ENCODE peak calls at places on chromosome 18, in nine cellular contexts. One of them, this sample, is unnamed.

GRCh38 chr18:56565596-56566355 is 72.6 kb downstream of the TXNL1 start:
- DNase-seq in Peyer's patch: no peak
- DNase-seq in neural progenitor cell: no peak
- DNase-seq in heart left ventricle: no peak
- DNase-seq in WERI-Rb-1: peak
- DNase-seq in activated CD8-positive, alpha-beta T cell treated with anti-CD3 and anti-CD28 coated beads for 36 hours: no peak
- DNase-seq in mammary epithelial cell: no peak
- DNase-seq in neural crest cell: no peak
- DNase-seq in left ventricle myocardium inferior: no peak
- DNase-seq in this sample: no peak

GRCh38 chr18:61893304-61893970 is 630 bp upstream of the RNF152 start:
- DNase-seq in Peyer's patch: no peak
- DNase-seq in neural progenitor cell: peak
- DNase-seq in heart left ventricle: peak
- DNase-seq in WERI-Rb-1: peak
- DNase-seq in activated CD8-positive, alpha-beta T cell treated with anti-CD3 and anti-CD28 coated beads for 36 hours: peak
- DNase-seq in mammary epithelial cell: peak
- DNase-seq in neural crest cell: peak
- DNase-seq in left ventricle myocardium inferior: peak
- DNase-seq in this sample: peak

GRCh38 chr18:57906852-57907251 is 103.7 kb upstream of the ATP8B1 start:
- DNase-seq in Peyer's patch: no peak
- DNase-seq in neural progenitor cell: peak
- DNase-seq in heart left ventricle: no peak
- DNase-seq in WERI-Rb-1: peak
- DNase-seq in activated CD8-positive, alpha-beta T cell treated with anti-CD3 and anti-CD28 coated beads for 36 hours: no peak
- DNase-seq in mammary epithelial cell: peak
- DNase-seq in neural crest cell: no peak
- DNase-seq in left ventricle myocardium inferior: no peak
- DNase-seq in this sample: no peak

GRCh38 chr18:44080054-44080453 is 600.6 kb upstream of the SETBP1 start:
- DNase-seq in Peyer's patch: no peak
- DNase-seq in neural progenitor cell: no peak
- DNase-seq in heart left ventricle: no peak
- DNase-seq in WERI-Rb-1: no peak
- DNase-seq in activated CD8-positive, alpha-beta T cell treated with anti-CD3 and anti-CD28 coated beads for 36 hours: no peak
- DNase-seq in mammary epithelial cell: no peak
- DNase-seq in neural crest cell: no peak
- DNase-seq in left ventricle myocardium inferior: no peak
- DNase-seq in this sample: no peak

GRCh38 chr18:78240867-78241266 is 738.8 kb upstream of the SALL3 start:
- DNase-seq in Peyer's patch: no peak
- DNase-seq in neural progenitor cell: peak
- DNase-seq in heart left ventricle: no peak
- DNase-seq in WERI-Rb-1: peak
- DNase-seq in activated CD8-positive, alpha-beta T cell treated with anti-CD3 and anti-CD28 coated beads for 36 hours: no peak
- DNase-seq in mammary epithelial cell: no peak
- DNase-seq in neural crest cell: no peak
- DNase-seq in left ventricle myocardium inferior: no peak
- DNase-seq in this sample: no peak

GRCh38 chr18:22558945-22559385 is 141.2 kb upstream of the CTAGE1 start:
- DNase-seq in Peyer's patch: no peak
- DNase-seq in neural progenitor cell: peak
- DNase-seq in heart left ventricle: peak
- DNase-seq in WERI-Rb-1: no peak
- DNase-seq in activated CD8-positive, alpha-beta T cell treated with anti-CD3 and anti-CD28 coated beads for 36 hours: no peak
- DNase-seq in mammary epithelial cell: peak
- DNase-seq in neural crest cell: peak
- DNase-seq in left ventricle myocardium inferior: peak
- DNase-seq in this sample: peak

GRCh38 chr18:67549946-67550345 is 33.4 kb upstream of the DSEL start:
- DNase-seq in Peyer's patch: no peak
- DNase-seq in neural progenitor cell: no peak
- DNase-seq in heart left ventricle: no peak
- DNase-seq in WERI-Rb-1: no peak
- DNase-seq in activated CD8-positive, alpha-beta T cell treated with anti-CD3 and anti-CD28 coated beads for 36 hours: no peak
- DNase-seq in mammary epithelial cell: no peak
- DNase-seq in neural crest cell: no peak
- DNase-seq in left ventricle myocardium inferior: no peak
- DNase-seq in this sample: no peak

GRCh38 chr18:28357785-28358401 is 181.0 kb upstream of the CDH2 start:
- DNase-seq in Peyer's patch: no peak
- DNase-seq in neural progenitor cell: peak
- DNase-seq in heart left ventricle: no peak
- DNase-seq in WERI-Rb-1: peak
- DNase-seq in activated CD8-positive, alpha-beta T cell treated with anti-CD3 and anti-CD28 coated beads for 36 hours: no peak
- DNase-seq in mammary epithelial cell: no peak
- DNase-seq in neural crest cell: no peak
- DNase-seq in left ventricle myocardium inferior: no peak
- DNase-seq in this sample: no peak

GRCh38 chr18:2536063-2536462 is 35.2 kb downstream of the METTL4 start:
- DNase-seq in Peyer's patch: no peak
- DNase-seq in neural progenitor cell: no peak
- DNase-seq in heart left ventricle: no peak
- DNase-seq in WERI-Rb-1: no peak
- DNase-seq in activated CD8-positive, alpha-beta T cell treated with anti-CD3 and anti-CD28 coated beads for 36 hours: no peak
- DNase-seq in mammary epithelial cell: no peak
- DNase-seq in neural crest cell: no peak
- DNase-seq in left ventricle myocardium inferior: no peak
- DNase-seq in this sample: no peak

GRCh38 chr18:29321561-29321960 is 1144.6 kb upstream of the CDH2 start:
- DNase-seq in Peyer's patch: no peak
- DNase-seq in neural progenitor cell: no peak
- DNase-seq in heart left ventricle: no peak
- DNase-seq in WERI-Rb-1: no peak
- DNase-seq in activated CD8-positive, alpha-beta T cell treated with anti-CD3 and anti-CD28 coated beads for 36 hours: no peak
- DNase-seq in mammary epithelial cell: no peak
- DNase-seq in neural crest cell: no peak
- DNase-seq in left ventricle myocardium inferior: no peak
- DNase-seq in this sample: no peak

GRCh38 chr18:8839285-8839684 is 133.9 kb downstream of the MTCL1 start:
- DNase-seq in Peyer's patch: no peak
- DNase-seq in neural progenitor cell: no peak
- DNase-seq in heart left ventricle: peak
- DNase-seq in WERI-Rb-1: no peak
- DNase-seq in activated CD8-positive, alpha-beta T cell treated with anti-CD3 and anti-CD28 coated beads for 36 hours: no peak
- DNase-seq in mammary epithelial cell: no peak
- DNase-seq in neural crest cell: no peak
- DNase-seq in left ventricle myocardium inferior: peak
- DNase-seq in this sample: no peak

GRCh38 chr18:79529296-79529695 is 133.6 kb downstream of the NFATC1 start:
- DNase-seq in Peyer's patch: no peak
- DNase-seq in neural progenitor cell: no peak
- DNase-seq in heart left ventricle: no peak
- DNase-seq in WERI-Rb-1: no peak
- DNase-seq in activated CD8-positive, alpha-beta T cell treated with anti-CD3 and anti-CD28 coated beads for 36 hours: no peak
- DNase-seq in mammary epithelial cell: no peak
- DNase-seq in neural crest cell: no peak
- DNase-seq in left ventricle myocardium inferior: no peak
- DNase-seq in this sample: no peak

GRCh38 chr18:68797901-68798300 is at the start of gene CCDC102B:
- DNase-seq in Peyer's patch: no peak
- DNase-seq in neural progenitor cell: no peak
- DNase-seq in heart left ventricle: no peak
- DNase-seq in WERI-Rb-1: no peak
- DNase-seq in activated CD8-positive, alpha-beta T cell treated with anti-CD3 and anti-CD28 coated beads for 36 hours: no peak
- DNase-seq in mammary epithelial cell: no peak
- DNase-seq in neural crest cell: no peak
- DNase-seq in left ventricle myocardium inferior: no peak
- DNase-seq in this sample: no peak

GRCh38 chr18:40094441-40094840 is 1860.6 kb upstream of the PIK3C3 start:
- DNase-seq in Peyer's patch: no peak
- DNase-seq in neural progenitor cell: no peak
- DNase-seq in heart left ventricle: no peak
- DNase-seq in WERI-Rb-1: no peak
- DNase-seq in activated CD8-positive, alpha-beta T cell treated with anti-CD3 and anti-CD28 coated beads for 36 hours: no peak
- DNase-seq in mammary epithelial cell: peak
- DNase-seq in neural crest cell: no peak
- DNase-seq in left ventricle myocardium inferior: no peak
- DNase-seq in this sample: no peak

GRCh38 chr18:21453512-21453862 is 147.0 kb downstream of the ESCO1 start:
- DNase-seq in Peyer's patch: no peak
- DNase-seq in neural progenitor cell: no peak
- DNase-seq in heart left ventricle: no peak
- DNase-seq in WERI-Rb-1: no peak
- DNase-seq in activated CD8-positive, alpha-beta T cell treated with anti-CD3 and anti-CD28 coated beads for 36 hours: no peak
- DNase-seq in mammary epithelial cell: peak
- DNase-seq in neural crest cell: no peak
- DNase-seq in left ventricle myocardium inferior: no peak
- DNase-seq in this sample: no peak

GRCh38 chr18:63515279-63515678 is 26.9 kb upstream of the SERPINB12 start:
- DNase-seq in Peyer's patch: no peak
- DNase-seq in neural progenitor cell: peak
- DNase-seq in heart left ventricle: no peak
- DNase-seq in WERI-Rb-1: no peak
- DNase-seq in activated CD8-positive, alpha-beta T cell treated with anti-CD3 and anti-CD28 coated beads for 36 hours: no peak
- DNase-seq in mammary epithelial cell: no peak
- DNase-seq in neural crest cell: no peak
- DNase-seq in left ventricle myocardium inferior: no peak
- DNase-seq in this sample: no peak
- TF ChIP-seq CTCF in Peyer's patch: no peak
- TF ChIP-seq CTCF in neural progenitor cell: peak
- TF ChIP-seq CTCF in heart left ventricle: no peak
- TF ChIP-seq CTCF in WERI-Rb-1: no peak
- TF ChIP-seq CTCF in activated CD8-positive, alpha-beta T cell treated with anti-CD3 and anti-CD28 coated beads for 36 hours: no peak
- TF ChIP-seq CTCF in mammary epithelial cell: peak
- TF ChIP-seq CTCF in neural crest cell: peak
- TF ChIP-seq CTCF in left ventricle myocardium inferior: no peak
- TF ChIP-seq CTCF in this sample: peak

DNA sequence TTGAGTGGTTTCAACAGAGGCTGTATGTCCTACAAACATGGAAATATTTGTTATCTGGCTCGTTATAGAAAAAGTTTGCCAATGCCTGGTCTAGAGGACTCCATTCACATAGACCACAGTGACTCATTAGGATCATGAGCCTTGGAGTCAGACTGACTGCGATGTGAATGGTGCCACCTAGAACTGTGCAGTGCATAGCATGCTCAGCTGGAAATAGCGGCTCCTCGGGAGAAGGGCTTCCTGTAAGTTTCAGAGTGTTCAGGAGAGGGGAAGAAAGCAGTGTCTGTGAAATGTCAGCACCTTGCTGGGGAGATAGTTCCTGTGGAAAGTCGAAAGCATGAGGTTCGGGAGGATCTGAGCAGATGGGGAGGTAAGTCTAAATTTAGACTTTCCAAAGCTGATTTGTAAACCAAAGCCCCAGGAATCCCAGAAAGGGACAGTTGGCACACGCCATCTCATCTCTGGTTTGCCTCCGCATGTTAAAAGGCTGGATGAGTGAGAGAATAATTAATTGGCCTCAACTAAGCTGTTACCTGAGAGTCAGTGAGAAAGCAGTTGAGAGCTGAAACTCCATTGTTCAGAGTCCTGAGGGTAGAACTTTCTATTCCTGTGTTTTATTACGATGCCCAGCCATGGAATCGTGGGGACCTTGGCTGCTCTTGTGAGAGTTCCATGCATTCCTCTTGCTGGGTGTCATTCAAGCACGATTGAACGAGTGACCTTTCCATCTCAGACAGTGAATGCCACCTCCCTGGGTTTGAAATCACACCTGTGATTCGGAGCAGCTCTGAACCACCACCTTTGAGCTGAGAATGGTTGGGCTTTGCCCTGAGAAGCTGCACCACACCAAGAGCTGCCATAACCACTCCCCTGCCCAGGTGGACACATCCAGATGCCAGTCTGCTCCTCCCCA is 99.5 kb downstream of the MAPK4 start:
- DNase-seq in Peyer's patch: no peak
- DNase-seq in neural progenitor cell: no peak
- DNase-seq in heart left ventricle: no peak
- DNase-seq in WERI-Rb-1: peak
- DNase-seq in activated CD8-positive, alpha-beta T cell treated with anti-CD3 and anti-CD28 coated beads for 36 hours: no peak
- DNase-seq in mammary epithelial cell: peak
- DNase-seq in neural crest cell: no peak
- DNase-seq in left ventricle myocardium inferior: no peak
- DNase-seq in this sample: no peak
- TF ChIP-seq CTCF in Peyer's patch: no peak
- TF ChIP-seq CTCF in neural progenitor cell: no peak
- TF ChIP-seq CTCF in heart left ventricle: no peak
- TF ChIP-seq CTCF in WERI-Rb-1: peak
- TF ChIP-seq CTCF in activated CD8-positive, alpha-beta T cell treated with anti-CD3 and anti-CD28 coated beads for 36 hours: no peak
- TF ChIP-seq CTCF in mammary epithelial cell: no peak
- TF ChIP-seq CTCF in neural crest cell: no peak
- TF ChIP-seq CTCF in left ventricle myocardium inferior: peak
- TF ChIP-seq CTCF in this sample: no peak

DNA sequence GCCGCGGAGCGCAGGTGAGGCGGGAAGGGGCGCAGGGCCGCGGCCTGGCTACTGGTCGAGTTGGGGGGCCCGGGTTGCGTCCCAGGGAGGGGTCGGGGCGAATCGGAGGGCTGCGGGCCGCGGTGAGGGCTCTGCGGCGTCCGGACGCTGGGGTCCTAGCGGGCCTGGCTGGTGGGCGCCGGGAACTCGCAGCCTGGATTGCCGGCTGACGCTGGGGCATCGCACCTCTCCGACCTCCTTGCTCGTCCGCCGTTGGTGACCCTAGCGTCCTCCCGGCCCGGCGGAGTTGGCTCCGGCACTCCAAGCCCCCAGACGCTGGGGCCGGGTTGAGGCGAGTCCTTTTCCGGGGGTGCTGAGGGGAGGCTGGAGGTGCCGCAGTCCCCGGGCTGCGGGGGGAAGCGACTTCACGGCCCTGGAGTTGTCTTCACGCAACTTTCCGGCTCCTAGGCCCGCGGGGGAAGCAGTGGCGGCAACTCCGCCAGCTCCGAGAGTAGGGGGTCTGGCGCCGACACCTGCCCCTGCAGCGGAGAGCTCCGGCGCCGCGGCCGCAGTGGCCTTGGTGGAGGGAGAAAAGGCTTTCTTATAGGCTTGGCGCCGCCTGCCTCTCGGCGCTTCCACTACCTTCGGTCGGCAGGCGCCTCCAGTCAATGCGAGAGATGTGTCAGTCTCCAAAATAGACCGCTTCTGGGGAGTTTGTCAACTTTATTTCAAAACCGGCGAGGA is 70.3 kb downstream of the HAUS1 start:
- DNase-seq in Peyer's patch: peak
- DNase-seq in neural progenitor cell: peak
- DNase-seq in heart left ventricle: peak
- DNase-seq in WERI-Rb-1: peak
- DNase-seq in activated CD8-positive, alpha-beta T cell treated with anti-CD3 and anti-CD28 coated beads for 36 hours: peak
- DNase-seq in mammary epithelial cell: peak
- DNase-seq in neural crest cell: no peak
- DNase-seq in left ventricle myocardium inferior: peak
- DNase-seq in this sample: peak
- TF ChIP-seq CTCF in Peyer's patch: no peak
- TF ChIP-seq CTCF in neural progenitor cell: no peak
- TF ChIP-seq CTCF in heart left ventricle: no peak
- TF ChIP-seq CTCF in WERI-Rb-1: peak
- TF ChIP-seq CTCF in activated CD8-positive, alpha-beta T cell treated with anti-CD3 and anti-CD28 coated beads for 36 hours: no peak
- TF ChIP-seq CTCF in mammary epithelial cell: no peak
- TF ChIP-seq CTCF in neural crest cell: no peak
- TF ChIP-seq CTCF in left ventricle myocardium inferior: no peak
- TF ChIP-seq CTCF in this sample: no peak

DNA sequence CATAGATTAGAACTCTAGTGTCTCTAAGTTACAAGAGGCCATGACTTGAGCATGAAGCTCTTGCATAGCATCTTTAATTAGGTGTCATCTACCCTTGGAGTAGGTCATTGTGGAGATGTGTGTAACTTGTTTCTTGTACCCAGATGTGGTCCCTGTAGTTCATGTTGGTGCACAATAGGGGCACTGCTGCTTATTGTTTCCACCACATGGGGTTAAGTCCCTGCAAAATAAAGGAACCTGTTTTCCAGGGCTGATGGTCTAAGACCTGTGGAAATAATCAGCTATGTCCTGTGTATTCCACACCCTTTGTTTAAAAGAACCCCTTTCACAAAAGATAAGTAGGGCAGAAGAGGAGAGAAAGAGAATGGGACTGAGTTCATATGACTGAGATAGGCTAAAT is 28.6 kb downstream of the ASXL3 start:
- DNase-seq in Peyer's patch: no peak
- DNase-seq in neural progenitor cell: peak
- DNase-seq in heart left ventricle: no peak
- DNase-seq in WERI-Rb-1: no peak
- DNase-seq in activated CD8-positive, alpha-beta T cell treated with anti-CD3 and anti-CD28 coated beads for 36 hours: no peak
- DNase-seq in mammary epithelial cell: no peak
- DNase-seq in neural crest cell: no peak
- DNase-seq in left ventricle myocardium inferior: no peak
- DNase-seq in this sample: no peak
- TF ChIP-seq CTCF in Peyer's patch: no peak
- TF ChIP-seq CTCF in neural progenitor cell: peak
- TF ChIP-seq CTCF in heart left ventricle: no peak
- TF ChIP-seq CTCF in WERI-Rb-1: no peak
- TF ChIP-seq CTCF in activated CD8-positive, alpha-beta T cell treated with anti-CD3 and anti-CD28 coated beads for 36 hours: no peak
- TF ChIP-seq CTCF in mammary epithelial cell: peak
- TF ChIP-seq CTCF in neural crest cell: peak
- TF ChIP-seq CTCF in left ventricle myocardium inferior: no peak
- TF ChIP-seq CTCF in this sample: no peak

This sample was measured in endothelial cell.